ENCODE peak calls at places on chromosomes 13 and 19, in eight cellular contexts. X is hepatocyte; L is NB4; Y is mesothelial cell of epicardium; M is CD4-positive, alpha-beta T cell; W is sigmoid colon; U is GM13976; G is fibroblast of villous mesenchyme. J is an unnamed sample.

GRCh38 chr13:83372786-83373185 is 509.5 kb downstream of the SLITRK1 start:
- DNase-seq in Y (no peak), W (no peak), U (no peak), L (no peak), G (no peak), M (no peak), X (no peak), J (no peak)

GRCh38 chr19:48928164-48929005 is 5.1 kb upstream of the DHDH start:
- DNase-seq in L (no peak), M (no peak), X (no peak), U (no peak), W (no peak), G (peak), Y (no peak), J (peak)

GRCh38 chr13:82458169-82458568 is 1424.1 kb downstream of the SLITRK1 start:
- DNase-seq in G (no peak), Y (no peak), M (no peak), U (no peak), W (no peak), X (no peak), L (no peak), J (no peak)

GRCh38 chr19:1266116-1266817 is 2.9 kb upstream of the CIRBP start:
- DNase-seq in Y (peak), W (peak), M (peak), G (peak), U (peak), L (peak), X (peak), J (peak)

GRCh38 chr13:97344250-97345175 is 89.5 kb upstream of the RAP2A start:
- DNase-seq in M (peak), G (peak), X (peak), Y (no peak), W (peak), U (peak), L (peak), J (peak)

GRCh38 chr13:83672611-83673010 is 209.7 kb downstream of the SLITRK1 start:
- DNase-seq in L (no peak), X (no peak), G (no peak), M (no peak), W (no peak), Y (no peak), U (no peak), J (no peak)

GRCh38 chr13:27826379-27827353 is 34.4 kb downstream of the GSX1 start:
- DNase-seq in U (peak), X (peak), G (peak), Y (peak), M (peak), W (peak), L (peak), J (peak)

GRCh38 chr13:52848455-52849190 is at the start of gene PCDH8:
- DNase-seq in L (no peak), X (peak), G (no peak), M (no peak), W (no peak), U (no peak), Y (peak), J (no peak)

GRCh38 chr19:55116232-55117062 is 990 bp downstream of the PPP1R12C start:
- DNase-seq in Y (no peak), W (peak), G (peak), M (peak), L (peak), X (peak), U (peak), J (peak)

GRCh38 chr19:29329460-29330134 is 116.6 kb upstream of the UQCRFS1 start:
- DNase-seq in X (peak), M (no peak), W (no peak), U (no peak), Y (no peak), G (no peak), L (peak), J (no peak)

GRCh38 chr13:38763446-38764381 is 76.8 kb downstream of the FREM2 start:
- DNase-seq in G (peak), U (peak), Y (no peak), W (no peak), L (peak), X (peak), M (no peak), J (peak)

GRCh38 chr13:47459512-47459911 is 541.6 kb downstream of the SUCLA2 start:
- DNase-seq in W (no peak), M (no peak), X (peak), U (no peak), L (peak), Y (no peak), G (peak), J (peak)

GRCh38 chr13:113753171-113753570 is 5.9 kb upstream of the TMEM255B start:
- DNase-seq in G (no peak), U (no peak), W (no peak), M (no peak), X (no peak), L (no peak), Y (no peak), J (no peak)

GRCh38 chr19:45376045-45376724 is 5.8 kb upstream of the ERCC2 start:
- DNase-seq in L (no peak), G (peak), U (no peak), X (peak), W (peak), M (no peak), Y (peak), J (peak)

GRCh38 chr19:12668937-12669271 is 2.3 kb downstream of the WDR83 start:
- DNase-seq in W (peak), M (peak), X (peak), Y (peak), U (peak), G (peak), L (peak), J (peak)

GRCh38 chr13:95833713-95834112 is 156.8 kb downstream of the DNAJC3 start:
- DNase-seq in X (no peak), U (no peak), L (no peak), M (no peak), W (no peak), Y (no peak), G (peak), J (peak)

GRCh38 chr19:46608581-46609345 is 7.6 kb downstream of the CALM3 start:
- DNase-seq in U (peak), W (peak), Y (no peak), G (no peak), X (no peak), M (no peak), L (no peak), J (no peak)

DNA sequence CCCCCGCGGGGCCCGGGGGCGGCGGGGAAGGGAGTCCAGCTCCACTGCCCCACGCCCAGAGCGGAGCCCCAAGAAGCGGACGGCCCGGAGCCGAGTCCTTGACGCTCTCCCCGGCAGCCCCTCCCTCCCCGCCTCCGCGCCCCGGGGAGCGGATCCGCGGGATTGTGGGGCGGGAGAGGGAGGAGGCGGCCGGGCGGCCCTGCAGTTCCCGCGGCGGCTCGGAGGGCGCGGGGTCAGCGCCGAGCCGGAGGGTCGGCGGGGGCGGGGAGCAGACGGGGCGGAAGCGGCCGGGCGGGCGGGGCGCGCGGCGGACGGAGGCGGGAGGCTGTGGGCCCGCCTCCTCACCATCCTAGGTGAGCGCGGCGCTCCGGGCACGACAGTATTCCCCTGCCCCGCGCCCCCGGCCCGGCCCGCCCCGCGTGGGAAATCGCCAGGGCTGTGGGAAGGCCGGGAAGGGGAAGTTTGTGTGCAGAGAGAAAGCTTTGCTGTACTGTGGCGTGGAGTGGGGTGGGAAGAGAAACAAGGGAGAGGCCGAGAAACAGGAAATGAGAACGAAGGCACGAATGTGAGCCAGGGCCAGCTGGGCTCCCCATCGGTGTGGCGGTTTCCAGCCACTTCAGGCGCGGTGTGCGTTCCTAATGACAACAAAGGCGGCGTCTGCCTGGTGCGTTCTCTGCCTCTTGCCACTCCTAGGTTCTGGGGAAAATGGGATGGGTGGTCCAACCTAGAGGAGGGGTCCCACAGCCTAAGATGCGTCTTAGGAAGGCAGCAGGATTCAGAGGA is 1.3 kb upstream of the KLF12 start:
- DNase-seq in L (peak), X (peak), M (peak), G (peak), U (peak), Y (peak), W (peak), J (peak)
- TF ChIP-seq CTCF in L (no peak), X (no peak), M (no peak), G (no peak), U (no peak), Y (no peak), W (no peak), J (no peak)

GRCh38 chr13:110548891-110549794 is 12.4 kb downstream of the RAB20 start:
- DNase-seq in L (no peak), M (no peak), X (peak), W (no peak), Y (no peak), G (no peak), U (no peak), J (no peak)
- TF ChIP-seq CTCF in L (no peak), M (no peak), X (no peak), W (no peak), Y (no peak), G (peak), U (no peak), J (no peak)

DNA sequence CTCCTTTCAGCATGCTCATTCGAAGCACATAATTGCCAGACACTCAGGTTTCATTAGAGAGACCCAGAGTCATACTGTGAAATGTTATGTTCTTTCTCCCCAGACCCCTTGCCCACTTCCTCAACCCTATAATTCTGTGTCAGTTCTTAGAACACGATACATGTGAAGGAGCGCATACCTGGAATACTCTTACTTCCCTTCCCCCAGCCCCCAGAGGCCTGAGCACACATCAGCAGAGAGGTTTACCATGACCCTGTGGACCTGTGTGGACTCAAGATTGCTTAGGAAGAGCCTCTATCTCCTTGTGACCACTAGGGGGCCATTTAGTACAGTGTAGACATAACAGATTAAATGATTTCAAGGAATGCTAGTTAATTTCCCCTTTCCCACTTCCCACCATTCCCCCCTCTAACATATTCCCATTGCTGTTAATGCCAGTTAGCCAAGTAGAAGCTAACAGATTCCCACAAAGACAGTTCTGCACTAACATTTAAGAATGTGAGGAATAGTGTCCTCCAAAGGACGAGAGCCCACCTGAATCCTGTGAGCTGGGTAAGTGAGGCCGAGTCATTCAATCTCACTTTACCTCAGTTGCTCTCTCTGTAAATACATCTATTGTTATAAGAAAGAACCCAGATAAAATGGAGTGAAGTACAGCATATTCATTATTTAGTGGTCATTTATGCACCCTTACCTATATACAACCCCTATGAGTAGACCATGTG is 154.2 kb upstream of the MAB21L1 start:
- DNase-seq in U (peak), G (peak), Y (no peak), M (no peak), L (peak), W (no peak), X (peak), J (peak)
- TF ChIP-seq CTCF in U (peak), G (peak), Y (peak), M (peak), L (peak), W (peak), X (peak), J (peak)

GRCh38 chr19:7928334-7928706 is 2.4 kb upstream of the CTXN1 start:
- DNase-seq in M (no peak), X (no peak), Y (no peak), W (no peak), U (no peak), G (no peak), L (no peak), J (no peak)

GRCh38 chr19:7930765-7931164 is 4.8 kb upstream of the CTXN1 start:
- DNase-seq in M (no peak), W (no peak), G (no peak), U (no peak), L (no peak), X (no peak), Y (no peak), J (no peak)

GRCh38 chr19:7927605-7928333 is 1.8 kb upstream of the CTXN1 start:
- DNase-seq in U (no peak), M (no peak), G (no peak), Y (no peak), L (no peak), W (no peak), X (no peak), J (no peak)

GRCh38 chr19:7926727-7927604 is 1.0 kb upstream of the CTXN1 start:
- DNase-seq in Y (no peak), U (no peak), W (no peak), G (no peak), L (peak), M (no peak), X (no peak), J (no peak)

DNA sequence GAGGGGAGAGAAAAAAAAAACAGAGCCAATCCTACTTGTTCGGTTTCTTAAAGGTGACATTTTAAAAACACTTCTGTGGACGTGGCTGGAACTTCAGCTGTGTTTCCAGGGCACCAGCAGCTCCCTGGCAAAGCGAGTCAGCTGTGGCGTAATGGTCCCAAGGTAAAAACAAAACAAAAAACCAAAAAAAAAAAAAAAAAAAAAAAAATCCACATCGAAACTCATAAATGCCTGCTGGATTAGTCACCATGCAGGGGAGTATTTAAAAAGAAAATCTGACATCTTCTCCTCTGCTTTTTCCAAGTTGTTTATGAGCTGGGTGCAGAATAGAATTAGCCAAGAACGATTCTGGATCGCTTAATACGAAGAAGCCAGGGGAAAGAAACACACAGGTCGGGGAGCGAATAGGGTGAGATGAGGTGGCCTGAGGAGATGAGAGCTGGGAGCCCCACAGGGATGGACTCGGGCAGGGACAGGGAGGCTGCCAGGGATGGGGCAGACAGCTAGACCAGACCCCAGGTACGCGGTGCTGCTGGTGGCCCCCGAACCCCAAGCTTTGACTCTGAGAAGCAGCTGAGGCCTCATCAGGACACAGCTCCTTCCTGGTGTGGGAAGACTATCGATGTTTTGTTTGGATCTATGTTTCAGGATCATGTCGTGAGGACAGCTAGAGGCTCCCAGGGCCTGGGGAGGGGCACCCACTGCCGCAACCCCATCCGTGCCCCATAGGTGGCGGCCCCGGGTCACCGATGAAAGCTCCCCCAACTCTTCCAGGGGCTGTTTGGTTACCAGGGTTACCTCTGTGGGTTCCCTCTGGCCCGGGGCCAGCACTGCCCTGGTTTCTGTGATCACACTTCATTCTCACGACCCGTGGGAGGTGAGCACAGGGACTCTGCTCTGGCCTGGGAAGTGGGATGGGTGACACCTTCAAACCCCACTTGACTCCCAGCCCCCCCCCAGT is 3.1 kb upstream of the CTXN1 start:
- DNase-seq in M (peak), W (peak), G (peak), X (peak), L (peak), Y (peak), U (peak), J (peak)
- TF ChIP-seq CTCF in M (peak), W (peak), G (peak), X (peak), L (peak), Y (peak), U (peak), J (peak)

GRCh38 chr19:38073806-38074685 is 150.0 kb downstream of the DPF1 start:
- DNase-seq in M (no peak), X (peak), W (no peak), Y (no peak), G (peak), U (no peak), L (peak), J (no peak)
- TF ChIP-seq CTCF in M (no peak), X (peak), W (no peak), Y (no peak), G (peak), U (no peak), L (no peak), J (no peak)

GRCh38 chr13:110616103-110617101 is 1.1 kb downstream of the NAXD start:
- DNase-seq in U (peak), G (peak), M (no peak), W (no peak), X (peak), L (peak), Y (no peak), J (peak)

GRCh38 chr13:110618780-110619179 is 3.4 kb downstream of the NAXD start:
- DNase-seq in M (no peak), X (no peak), G (no peak), W (no peak), L (no peak), U (no peak), Y (no peak), J (no peak)

GRCh38 chr13:110617326-110618072 is 2.2 kb downstream of the NAXD start:
- DNase-seq in X (peak), L (no peak), U (no peak), G (peak), Y (no peak), M (no peak), W (peak), J (peak)

GRCh38 chr13:110620596-110620995 is 5.3 kb downstream of the NAXD start:
- DNase-seq in X (no peak), U (no peak), L (no peak), G (no peak), Y (no peak), M (no peak), W (no peak), J (no peak)

GRCh38 chr13:110618167-110618566 is 2.8 kb downstream of the NAXD start:
- DNase-seq in G (peak), Y (no peak), M (no peak), U (no peak), W (no peak), X (no peak), L (no peak), J (no peak)
- TF ChIP-seq CTCF in G (no peak), Y (no peak), M (no peak), U (no peak), W (no peak), X (no peak), L (no peak), J (no peak)

GRCh38 chr13:104204177-104204576 is 1138.0 kb upstream of the SLC10A2 start:
- DNase-seq in M (no peak), Y (no peak), G (no peak), W (no peak), U (no peak), X (no peak), L (peak), J (no peak)
- TF ChIP-seq CTCF in M (no peak), Y (peak), G (no peak), W (no peak), U (no peak), X (no peak), L (peak), J (no peak)

GRCh38 chr13:26604784-26605183 is 47.3 kb downstream of the WASF3 start:
- DNase-seq in M (no peak), Y (no peak), X (no peak), G (peak), U (no peak), W (peak), L (no peak), J (no peak)

GRCh38 chr13:26602783-26603182 is 45.3 kb downstream of the WASF3 start:
- DNase-seq in X (no peak), Y (no peak), L (no peak), U (no peak), M (no peak), W (no peak), G (no peak), J (no peak)

GRCh38 chr13:26601669-26602068 is 44.2 kb downstream of the WASF3 start:
- DNase-seq in U (peak), X (no peak), W (no peak), Y (no peak), G (peak), L (peak), M (no peak), J (peak)

GRCh38 chr13:26600345-26600761 is 42.9 kb downstream of the WASF3 start:
- DNase-seq in Y (no peak), L (no peak), W (peak), X (no peak), M (no peak), G (peak), U (no peak), J (no peak)

GRCh38 chr13:26605845-26606244 is 48.4 kb downstream of the WASF3 start:
- DNase-seq in X (no peak), M (no peak), W (no peak), G (no peak), Y (no peak), U (no peak), L (peak), J (no peak)
- TF ChIP-seq CTCF in X (no peak), M (no peak), W (no peak), G (peak), Y (no peak), U (no peak), L (no peak), J (peak)

GRCh38 chr13:93118081-93118615 is 108.5 kb upstream of the GPC6 start:
- DNase-seq in X (no peak), M (no peak), G (no peak), U (no peak), Y (no peak), W (no peak), L (no peak), J (no peak)

GRCh38 chr13:93116809-93117208 is 109.8 kb upstream of the GPC6 start:
- DNase-seq in L (peak), Y (no peak), G (no peak), X (peak), M (no peak), U (no peak), W (no peak), J (no peak)
- TF ChIP-seq CTCF in L (no peak), Y (no peak), G (no peak), X (peak), M (no peak), U (no peak), W (no peak), J (no peak)

J was measured in fibroblast of pulmonary artery.